ENCODE peak calls at places on chromosomes 13 and 19, in five cellular contexts. One of them, this sample, is unnamed.

GRCh38 chr19:46990998-46991676 is 28.5 kb upstream of the NPAS1 start:
- DNase-seq in mucosa of descending colon: peak
- DNase-seq in HEK293T: peak
- DNase-seq in CD4-positive, alpha-beta memory T cell: peak
- DNase-seq in LoVo: peak
- DNase-seq in this sample: peak

GRCh38 chr19:39125199-39125553 is 410 bp upstream of the PAK4 start:
- DNase-seq in LoVo: no peak
- DNase-seq in mucosa of descending colon: no peak
- DNase-seq in CD4-positive, alpha-beta memory T cell: no peak
- DNase-seq in HEK293T: no peak
- DNase-seq in this sample: no peak

GRCh38 chr19:50506700-50507099 is 4.3 kb downstream of the JOSD2 start:
- DNase-seq in HEK293T: no peak
- DNase-seq in LoVo: no peak
- DNase-seq in CD4-positive, alpha-beta memory T cell: no peak
- DNase-seq in mucosa of descending colon: no peak
- DNase-seq in this sample: no peak

GRCh38 chr19:47749326-47749725 is 4.0 kb downstream of the NOP53 start:
- DNase-seq in HEK293T: no peak
- DNase-seq in CD4-positive, alpha-beta memory T cell: no peak
- DNase-seq in LoVo: no peak
- DNase-seq in mucosa of descending colon: no peak
- DNase-seq in this sample: no peak

GRCh38 chr13:105442941-105443340 is 1092.5 kb downstream of the EFNB2 start:
- DNase-seq in HEK293T: no peak
- DNase-seq in LoVo: peak
- DNase-seq in mucosa of descending colon: no peak
- DNase-seq in CD4-positive, alpha-beta memory T cell: no peak
- DNase-seq in this sample: no peak

GRCh38 chr13:67438465-67438864 is 208.3 kb upstream of the PCDH9 start:
- DNase-seq in HEK293T: peak
- DNase-seq in mucosa of descending colon: no peak
- DNase-seq in CD4-positive, alpha-beta memory T cell: no peak
- DNase-seq in LoVo: no peak
- DNase-seq in this sample: no peak

GRCh38 chr19:3573162-3573857 is 566 bp downstream of the HMG20B start:
- DNase-seq in LoVo: no peak
- DNase-seq in mucosa of descending colon: no peak
- DNase-seq in HEK293T: no peak
- DNase-seq in CD4-positive, alpha-beta memory T cell: no peak
- DNase-seq in this sample: no peak

GRCh38 chr19:2478324-2478755 is 2.4 kb downstream of the GADD45B start:
- DNase-seq in LoVo: no peak
- DNase-seq in mucosa of descending colon: peak
- DNase-seq in HEK293T: no peak
- DNase-seq in CD4-positive, alpha-beta memory T cell: peak
- DNase-seq in this sample: peak

GRCh38 chr13:53873558-53873957 is 844.9 kb downstream of the OLFM4 start:
- DNase-seq in mucosa of descending colon: no peak
- DNase-seq in CD4-positive, alpha-beta memory T cell: no peak
- DNase-seq in HEK293T: no peak
- DNase-seq in LoVo: no peak
- DNase-seq in this sample: no peak

GRCh38 chr13:34371645-34372044 is 553.7 kb downstream of the RFC3 start:
- DNase-seq in LoVo: no peak
- DNase-seq in HEK293T: no peak
- DNase-seq in mucosa of descending colon: no peak
- DNase-seq in CD4-positive, alpha-beta memory T cell: no peak
- DNase-seq in this sample: no peak

GRCh38 chr19:49114630-49115363 is 627 bp downstream of the LIN7B start:
- DNase-seq in mucosa of descending colon: peak
- DNase-seq in CD4-positive, alpha-beta memory T cell: peak
- DNase-seq in LoVo: no peak
- DNase-seq in HEK293T: peak
- DNase-seq in this sample: peak

GRCh38 chr13:46721054-46721453 is 75.9 kb downstream of the ESD start:
- DNase-seq in mucosa of descending colon: no peak
- DNase-seq in CD4-positive, alpha-beta memory T cell: peak
- DNase-seq in HEK293T: peak
- DNase-seq in LoVo: peak
- DNase-seq in this sample: peak

GRCh38 chr13:80873589-80873988 is 532.7 kb upstream of the SPRY2 start:
- DNase-seq in LoVo: no peak
- DNase-seq in mucosa of descending colon: no peak
- DNase-seq in HEK293T: no peak
- DNase-seq in CD4-positive, alpha-beta memory T cell: no peak
- DNase-seq in this sample: no peak

GRCh38 chr13:66195238-66195637 is 1034.9 kb downstream of the PCDH9 start:
- DNase-seq in mucosa of descending colon: no peak
- DNase-seq in HEK293T: no peak
- DNase-seq in LoVo: no peak
- DNase-seq in CD4-positive, alpha-beta memory T cell: no peak
- DNase-seq in this sample: no peak

GRCh38 chr13:20550799-20551198 is 16.2 kb upstream of the IFT88 start:
- DNase-seq in HEK293T: no peak
- DNase-seq in mucosa of descending colon: no peak
- DNase-seq in LoVo: no peak
- DNase-seq in CD4-positive, alpha-beta memory T cell: no peak
- DNase-seq in this sample: no peak

GRCh38 chr19:18895828-18896341 is at the start of gene CERS1:
- DNase-seq in LoVo: no peak
- DNase-seq in HEK293T: peak
- DNase-seq in mucosa of descending colon: no peak
- DNase-seq in CD4-positive, alpha-beta memory T cell: no peak
- DNase-seq in this sample: peak

GRCh38 chr13:108924154-108924940 is 294.9 kb downstream of the MYO16 start:
- DNase-seq in HEK293T: no peak
- DNase-seq in mucosa of descending colon: no peak
- DNase-seq in LoVo: no peak
- DNase-seq in CD4-positive, alpha-beta memory T cell: no peak
- DNase-seq in this sample: no peak

GRCh38 chr19:3336680-3337523 is 29.5 kb upstream of the NFIC start:
- DNase-seq in HEK293T: no peak
- DNase-seq in LoVo: no peak
- DNase-seq in mucosa of descending colon: peak
- DNase-seq in CD4-positive, alpha-beta memory T cell: no peak
- DNase-seq in this sample: no peak

GRCh38 chr13:59776924-59777690 is 386.6 kb downstream of the DIAPH3 start:
- DNase-seq in LoVo: no peak
- DNase-seq in HEK293T: no peak
- DNase-seq in CD4-positive, alpha-beta memory T cell: no peak
- DNase-seq in mucosa of descending colon: no peak
- DNase-seq in this sample: no peak

GRCh38 chr19:16338470-16339360 is 14.1 kb downstream of the KLF2 start:
- DNase-seq in LoVo: no peak
- DNase-seq in CD4-positive, alpha-beta memory T cell: peak
- DNase-seq in mucosa of descending colon: no peak
- DNase-seq in HEK293T: no peak
- DNase-seq in this sample: peak